ENCODE peak calls at places on chromosomes 3 and 15, in nine cellular contexts. A is glutamatergic neuron; C is NCI-H2029 treated with DMSO at 0.1 percent for 48 hours; R is anterior cingulate cortex; H is astrocyte of the spinal cord; U is tibial artery; D is activated effector memory CD4-positive, alpha-beta T cell treated with anti-CD3 and anti-CD28 coated beads, Interleukin-2, amount 50 U/mL, for 16 hours; L is suprapubic skin; V is stimulated activated CD4-positive, alpha-beta T cell treated with anti-CD3 and anti-CD28 coated beads, Interleukin-15, amount 100 ng/mL, for 1 hour. W is an unnamed sample.

GRCh38 chr15:100725121-100726069 is 123.0 kb downstream of the ASB7 start:
- DNase-seq in A (no peak), C (no peak), R (no peak), H (peak; percentile 73), U (no peak), D (no peak), L (no peak), V (no peak), W (no peak)

GRCh38 chr3:49882182-49882581 is 12.5 kb upstream of the CAMKV start:
- DNase-seq in A (no peak), C (no peak), R (no peak), H (no peak), U (no peak), D (no peak), L (no peak), V (no peak), W (no peak)

GRCh38 chr15:67941643-67942315 is 101.9 kb upstream of the RNU6-1 start:
- DNase-seq in A (no peak), C (no peak), R (no peak), H (no peak), U (no peak), D (no peak), L (no peak), V (no peak), W (no peak)

GRCh38 chr15:98873441-98874218 is 134.0 kb downstream of the PGPEP1L start:
- DNase-seq in A (no peak), C (no peak), R (no peak), H (peak; percentile 88), U (no peak), D (no peak), L (no peak), V (no peak), W (no peak)

GRCh38 chr3:71695000-71695482 is 30.2 kb downstream of the EIF4E3 start:
- DNase-seq in A (no peak), C (no peak), R (no peak), H (no peak), U (no peak), D (no peak), L (no peak), V (no peak), W (no peak)

GRCh38 chr15:96428742-96429141 is 98.2 kb downstream of the NR2F2 start:
- DNase-seq in A (no peak), C (no peak), R (no peak), H (peak; percentile 80), U (peak; percentile 44), D (no peak), L (no peak), V (no peak), W (no peak)

GRCh38 chr3:183108470-183108869 is 9.2 kb upstream of the MCCC1 start:
- DNase-seq in A (no peak), C (no peak), R (no peak), H (no peak), U (no peak), D (no peak), L (no peak), V (no peak), W (no peak)

GRCh38 chr3:66692751-66693140 is 191.9 kb upstream of the LRIG1 start:
- DNase-seq in A (no peak), C (no peak), R (no peak), H (peak; percentile 33), U (no peak), D (no peak), L (no peak), V (no peak), W (no peak)

GRCh38 chr3:69439683-69440270 is 53.9 kb upstream of the FRMD4B start:
- DNase-seq in A (no peak), C (no peak), R (no peak), H (peak; percentile 32), U (no peak), D (no peak), L (no peak), V (no peak), W (peak; percentile 15)

GRCh38 chr3:43870110-43870509 is 179.4 kb downstream of the ABHD5 start:
- DNase-seq in A (no peak), C (no peak), R (no peak), H (peak; percentile 76), U (no peak), D (no peak), L (no peak), V (no peak), W (no peak)

GRCh38 chr3:32226875-32227500 is 11.5 kb upstream of the CMTM8 start:
- DNase-seq in A (no peak), C (no peak), R (no peak), H (peak; percentile 82), U (no peak), D (no peak), L (no peak), V (no peak), W (no peak)

GRCh38 chr15:39591896-39592315 is 11.0 kb downstream of the THBS1 start:
- DNase-seq in A (no peak), C (no peak), R (no peak), H (peak; percentile 21), U (no peak), D (no peak), L (no peak), V (no peak), W (no peak)

GRCh38 chr3:150345021-150345538 is 63.0 kb upstream of the TSC22D2 start:
- DNase-seq in A (no peak), C (no peak), R (no peak), H (no peak), U (no peak), D (no peak), L (no peak), V (no peak), W (no peak)

GRCh38 chr15:88331291-88331690 is 74.8 kb upstream of the NTRK3 start:
- DNase-seq in A (peak; percentile 94), C (peak; percentile 0), R (no peak), H (peak; percentile 2), U (no peak), D (peak; percentile 76), L (no peak), V (no peak), W (peak; percentile 68)

GRCh38 chr3:108485146-108485545 is 25.2 kb downstream of the MYH15 start:
- DNase-seq in A (peak; percentile 57), C (no peak), R (no peak), H (no peak), U (no peak), D (no peak), L (no peak), V (no peak), W (no peak)

GRCh38 chr3:189954733-189955665 is 165.7 kb downstream of the P3H2 start:
- DNase-seq in A (no peak), C (no peak), R (no peak), H (no peak), U (no peak), D (no peak), L (no peak), V (no peak), W (no peak)

GRCh38 chr15:65049418-65049840 is 4.2 kb downstream of the SLC51B start:
- DNase-seq in A (peak; percentile 97), C (peak; percentile 46), R (peak; percentile 78), H (peak; percentile 89), U (peak; percentile 93), D (peak; percentile 94), L (peak; percentile 96), V (peak; percentile 64), W (peak; percentile 92)

GRCh38 chr3:108406063-108406660 is 104.2 kb downstream of the MYH15 start:
- DNase-seq in A (no peak), C (no peak), R (no peak), H (no peak), U (no peak), D (no peak), L (no peak), V (no peak), W (no peak)

GRCh38 chr3:48155122-48155521 is 33.1 kb downstream of the CDC25A start:
- DNase-seq in A (no peak), C (no peak), R (no peak), H (peak; percentile 68), U (no peak), D (no peak), L (no peak), V (no peak), W (no peak)

GRCh38 chr3:49723301-49723630 is 485 bp downstream of the GMPPB start:
- DNase-seq in A (peak; percentile 59), C (peak; percentile 7), R (no peak), H (peak; percentile 23), U (peak; percentile 55), D (peak; percentile 86), L (peak; percentile 87), V (peak; percentile 26), W (peak; percentile 77)